ENCODE peak calls at places on chromosomes 16 and 17, in nine cellular contexts. X is neural progenitor cell; G is GM04504; R is HFF-Myc; P is glutamatergic neuron; K is activated T-cell treated with anti-CD3 and anti-CD28 coated beads, Interleukin-2, amount 50 U/mL, for 72 hours; Z is WTC11; Y is HCT116; E is SW480. J is an unnamed sample.

GRCh38 chr17:56577190-56577589 is 16.3 kb upstream of the NOG start:
- DNase-seq in Y (no peak), K (no peak), X (no peak), R (no peak), Z (no peak), G (no peak), P (no peak), E (no peak), J (no peak)

GRCh38 chr17:41284043-41284442 is 8.5 kb downstream of the KRTAP9-7 start:
- DNase-seq in Y (no peak), G (peak), E (no peak), Z (no peak), K (no peak), X (no peak), P (no peak), R (peak), J (no peak)

GRCh38 chr16:1078579-1079021 is 6.1 kb downstream of the SSTR5 start:
- DNase-seq in E (peak), R (no peak), G (no peak), P (peak), Z (no peak), K (no peak), Y (no peak), X (no peak), J (peak)

GRCh38 chr17:65320856-65321255 is 183.7 kb downstream of the RGS9 start:
- DNase-seq in G (no peak), K (no peak), E (no peak), Y (no peak), Z (no peak), R (no peak), X (no peak), P (no peak), J (no peak)

GRCh38 chr17:44655983-44656700 is at the start of gene MEIOC:
- DNase-seq in P (peak), X (peak), Z (peak), Y (no peak), K (peak), G (no peak), E (no peak), R (no peak), J (no peak)

GRCh38 chr17:29078183-29079045 is 35.5 kb downstream of the PIPOX start:
- DNase-seq in X (no peak), R (no peak), E (no peak), Z (no peak), K (no peak), G (no peak), P (no peak), Y (peak), J (no peak)

GRCh38 chr16:87626401-87626800 is 24.1 kb downstream of the JPH3 start:
- DNase-seq in K (no peak), Z (no peak), G (no peak), E (no peak), R (no peak), X (no peak), P (no peak), Y (no peak), J (no peak)

GRCh38 chr16:81798311-81799137 is 19.4 kb downstream of the PLCG2 start:
- DNase-seq in X (no peak), P (no peak), G (no peak), Z (no peak), K (peak), R (no peak), E (no peak), Y (no peak), J (no peak)

GRCh38 chr16:21980032-21980431 is 20.9 kb downstream of the PDZD9 start:
- DNase-seq in X (no peak), E (no peak), K (no peak), G (no peak), P (no peak), Y (no peak), R (no peak), Z (no peak), J (no peak)

GRCh38 chr16:30656974-30657865 is 1.0 kb upstream of the FBRS start:
- DNase-seq in G (no peak), E (no peak), K (no peak), Z (no peak), Y (no peak), R (no peak), P (no peak), X (no peak), J (peak)

GRCh38 chr17:1029196-1029911 is 32.4 kb downstream of the TIMM22 start:
- DNase-seq in Y (no peak), G (peak), E (no peak), X (no peak), P (no peak), R (no peak), Z (no peak), K (no peak), J (no peak)

GRCh38 chr16:2483160-2483559 is 8.2 kb downstream of the TBC1D24 start:
- DNase-seq in K (no peak), R (no peak), X (no peak), P (peak), E (no peak), Z (no peak), Y (no peak), G (no peak), J (no peak)

GRCh38 chr17:1188812-1189211 is 9.0 kb upstream of the ABR start:
- DNase-seq in Y (no peak), K (no peak), E (no peak), R (no peak), G (peak), X (no peak), Z (no peak), P (no peak), J (peak)

GRCh38 chr16:47375423-47375822 is 85.4 kb downstream of the ITFG1 start:
- DNase-seq in K (no peak), Y (no peak), E (no peak), G (no peak), X (no peak), R (no peak), P (no peak), Z (no peak), J (no peak)

GRCh38 chr17:32536736-32537646 is 50.2 kb downstream of the CDK5R1 start:
- DNase-seq in E (peak), K (no peak), X (no peak), G (no peak), P (no peak), Y (no peak), R (no peak), Z (no peak), J (no peak)

GRCh38 chr16:50440991-50441390 is 72.2 kb upstream of the BRD7 start:
- DNase-seq in R (no peak), G (no peak), E (no peak), P (no peak), Y (no peak), X (no peak), Z (no peak), K (no peak), J (no peak)